ENCODE peak calls at places on chromosomes 13 and 19, in seven cellular contexts. X, V, K, E, I, Z and Y are unnamed samples.

GRCh38 chr19:14545716-14546082 is 16.3 kb downstream of the TECR start:
- DNase-seq in X (no peak), V (no peak), K (no peak), E (no peak), I (no peak), Z (no peak), Y (no peak)

GRCh38 chr13:24985102-24985501 is 110.8 kb upstream of the PABPC3 start:
- DNase-seq in X (no peak), V (peak; percentile 79), K (no peak), E (no peak), I (no peak), Z (no peak), Y (no peak)

GRCh38 chr13:25233861-25234260 is 53.4 kb downstream of the MTMR6 start:
- DNase-seq in X (no peak), V (no peak), K (no peak), E (no peak), I (no peak), Z (no peak), Y (no peak)

GRCh38 chr13:36891752-36892151 is 28.3 kb downstream of the SMAD9 start:
- DNase-seq in X (peak; percentile 24), V (no peak), K (no peak), E (no peak), I (peak; percentile 20), Z (no peak), Y (peak; percentile 16)

GRCh38 chr19:52665529-52665928 is 27.4 kb upstream of the ZNF83 start:
- DNase-seq in X (no peak), V (no peak), K (no peak), E (peak; percentile 53), I (peak; percentile 33), Z (no peak), Y (no peak)

GRCh38 chr19:48511800-48512503 is at the start of gene LMTK3:
- DNase-seq in X (no peak), V (no peak), K (no peak), E (no peak), I (peak; percentile 25), Z (peak; percentile 33), Y (no peak)

GRCh38 chr19:35720648-35721047 is 2.8 kb downstream of the KMT2B start:
- DNase-seq in X (no peak), V (no peak), K (no peak), E (no peak), I (no peak), Z (peak; percentile 28), Y (no peak)

GRCh38 chr19:38252935-38253691 is 3.1 kb downstream of the PPP1R14A start:
- DNase-seq in X (no peak), V (peak; percentile 68), K (no peak), E (no peak), I (no peak), Z (peak; percentile 67), Y (no peak)

GRCh38 chr13:112119192-112120030 is 52.5 kb downstream of the SOX1 start:
- DNase-seq in X (no peak), V (peak; percentile 31), K (no peak), E (no peak), I (no peak), Z (no peak), Y (no peak)

GRCh38 chr13:20116213-20116612 is 44.6 kb downstream of the GJA3 start:
- DNase-seq in X (no peak), V (peak; percentile 61), K (no peak), E (no peak), I (no peak), Z (no peak), Y (no peak)

DNA sequence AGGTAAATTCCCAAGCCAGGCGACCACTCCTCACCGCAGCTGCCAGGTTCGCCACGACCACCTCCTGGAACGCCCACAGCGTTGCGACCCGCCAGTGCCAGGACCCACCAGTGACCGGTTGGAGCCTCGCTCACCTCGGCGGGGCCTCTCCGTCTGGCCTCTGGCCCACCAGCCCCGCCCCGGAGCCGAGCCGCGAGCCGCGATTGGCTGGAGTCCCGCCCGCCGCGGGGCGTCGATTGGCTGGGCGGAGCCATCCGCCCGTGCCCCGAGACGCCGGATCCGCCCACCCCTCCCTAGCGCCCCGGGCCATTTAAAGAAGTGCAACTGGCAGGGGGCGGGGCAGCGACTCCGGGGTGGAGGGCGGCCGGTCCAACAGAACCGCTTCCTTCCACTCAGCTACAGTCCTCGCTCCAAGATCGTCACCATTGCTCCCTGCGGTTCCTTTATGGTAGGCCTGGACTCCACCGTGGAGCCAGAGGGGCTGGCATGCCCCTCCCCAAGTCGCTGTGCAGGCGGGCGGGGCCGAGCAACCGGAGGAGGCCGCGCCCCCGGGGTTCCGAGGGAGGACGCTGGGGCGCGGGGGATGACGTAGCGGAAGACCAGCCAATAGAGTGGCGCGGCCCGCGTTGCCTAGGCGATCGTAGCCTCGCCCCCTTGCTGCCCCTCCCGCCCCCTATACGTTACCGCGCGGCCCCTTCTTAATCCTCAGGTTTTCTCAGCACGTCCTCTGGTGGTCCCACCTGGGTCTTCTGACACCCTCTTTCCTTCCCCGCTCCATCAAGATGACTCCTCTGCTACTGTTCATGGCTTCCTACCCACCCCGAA is at the start of gene SERTAD3:
- DNase-seq in X (no peak), V (peak; percentile 99), K (no peak), E (peak; percentile 85), I (peak; percentile 95), Z (peak; percentile 99), Y (peak; percentile 82)
- TF ChIP-seq CTCF in X (no peak), V (peak; percentile 45), K (peak; percentile 46), E (no peak), I (peak; percentile 9), Z (peak; percentile 1), Y (no peak)

GRCh38 chr19:30895946-30896345 is 453.3 kb downstream of the TSHZ3 start:
- DNase-seq in X (no peak), V (peak; percentile 57), K (no peak), E (no peak), I (no peak), Z (no peak), Y (no peak)
- TF ChIP-seq CTCF in X (no peak), V (peak; percentile 60), K (no peak), E (no peak), I (no peak), Z (no peak), Y (no peak)

GRCh38 chr19:57302727-57303401 is 17.4 kb upstream of the ZNF543 start:
- DNase-seq in X (no peak), V (peak; percentile 66), K (no peak), E (no peak), I (peak; percentile 55), Z (no peak), Y (no peak)
- TF ChIP-seq CTCF in X (no peak), V (peak; percentile 45), K (no peak), E (no peak), I (peak; percentile 12), Z (no peak), Y (no peak)

DNA sequence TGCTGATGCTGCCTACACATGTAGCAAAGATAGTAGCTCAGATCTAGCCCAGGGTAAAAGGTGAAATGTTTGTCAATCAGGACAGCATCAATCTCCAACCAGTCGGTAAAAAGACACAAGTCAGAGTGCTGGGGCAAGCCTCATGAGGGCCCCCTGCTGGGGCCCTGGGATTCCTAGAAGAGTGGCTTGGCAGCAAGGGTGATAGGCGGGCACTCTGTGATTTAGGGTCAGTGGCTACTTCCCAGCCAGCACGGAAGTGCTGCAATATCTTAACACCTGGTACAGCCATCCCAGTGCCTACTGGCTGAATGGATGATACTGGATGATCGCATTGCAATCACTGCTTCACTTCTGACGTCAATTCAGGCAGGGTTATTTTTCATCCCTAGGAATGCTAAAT is 432.2 kb downstream of the FGF9 start:
- DNase-seq in X (no peak), V (peak; percentile 51), K (no peak), E (no peak), I (no peak), Z (no peak), Y (no peak)
- TF ChIP-seq CTCF in X (no peak), V (peak; percentile 22), K (no peak), E (peak; percentile 22), I (no peak), Z (no peak), Y (no peak)